ENCODE peak calls at places on chromosomes 13 and 19, in five cellular contexts. One of them, this sample, is unnamed.
A peak's percentile ranks its signal among the peaks of the same experiment; 100 is the strongest.

GRCh38 chr19:17966497-17967257 is at the start of gene KCNN1:
- ATAC-seq in upper lobe of left lung: no peak
- ATAC-seq in HCT116: peak; percentile 52
- ATAC-seq in HepG2: no peak
- ATAC-seq in K562: peak; percentile 74
- ATAC-seq in this sample: peak; percentile 61

GRCh38 chr13:109254271-109254670 is 532.1 kb downstream of the IRS2 start:
- ATAC-seq in HCT116: peak; percentile 41
- ATAC-seq in K562: no peak
- ATAC-seq in upper lobe of left lung: no peak
- ATAC-seq in HepG2: no peak
- ATAC-seq in this sample: no peak

GRCh38 chr19:30154410-30154809 is 212.4 kb downstream of the URI1 start:
- ATAC-seq in upper lobe of left lung: no peak
- ATAC-seq in HepG2: no peak
- ATAC-seq in K562: no peak
- ATAC-seq in HCT116: no peak
- ATAC-seq in this sample: no peak

GRCh38 chr13:79541426-79542049 is 60.6 kb downstream of the NDFIP2 start:
- ATAC-seq in K562: peak; percentile 54
- ATAC-seq in upper lobe of left lung: no peak
- ATAC-seq in HepG2: peak; percentile 53
- ATAC-seq in HCT116: peak; percentile 73
- ATAC-seq in this sample: no peak

GRCh38 chr19:40502647-40503046 is 35.8 kb downstream of the SPTBN4 start:
- ATAC-seq in HepG2: peak; percentile 92
- ATAC-seq in HCT116: peak; percentile 99
- ATAC-seq in upper lobe of left lung: no peak
- ATAC-seq in K562: peak; percentile 64
- ATAC-seq in this sample: no peak

GRCh38 chr19:14511245-14511625 is 7.0 kb downstream of the DNAJB1 start:
- ATAC-seq in HCT116: no peak
- ATAC-seq in HepG2: no peak
- ATAC-seq in upper lobe of left lung: no peak
- ATAC-seq in K562: no peak
- ATAC-seq in this sample: no peak

GRCh38 chr13:100454876-100455275 is 133.7 kb downstream of the GGACT start:
- ATAC-seq in HepG2: no peak
- ATAC-seq in HCT116: peak; percentile 89
- ATAC-seq in K562: no peak
- ATAC-seq in upper lobe of left lung: no peak
- ATAC-seq in this sample: no peak

GRCh38 chr13:33303885-33304284 is 18.3 kb upstream of the STARD13 start:
- ATAC-seq in HCT116: no peak
- ATAC-seq in upper lobe of left lung: no peak
- ATAC-seq in HepG2: no peak
- ATAC-seq in K562: no peak
- ATAC-seq in this sample: no peak

GRCh38 chr13:98368019-98368418 is 190.9 kb upstream of the RNF113B start:
- ATAC-seq in K562: no peak
- ATAC-seq in HCT116: no peak
- ATAC-seq in HepG2: no peak
- ATAC-seq in upper lobe of left lung: no peak
- ATAC-seq in this sample: no peak

GRCh38 chr13:50871405-50871804 is 27.9 kb upstream of the DLEU7 start:
- ATAC-seq in upper lobe of left lung: no peak
- ATAC-seq in K562: no peak
- ATAC-seq in HCT116: no peak
- ATAC-seq in HepG2: no peak
- ATAC-seq in this sample: no peak

DNA sequence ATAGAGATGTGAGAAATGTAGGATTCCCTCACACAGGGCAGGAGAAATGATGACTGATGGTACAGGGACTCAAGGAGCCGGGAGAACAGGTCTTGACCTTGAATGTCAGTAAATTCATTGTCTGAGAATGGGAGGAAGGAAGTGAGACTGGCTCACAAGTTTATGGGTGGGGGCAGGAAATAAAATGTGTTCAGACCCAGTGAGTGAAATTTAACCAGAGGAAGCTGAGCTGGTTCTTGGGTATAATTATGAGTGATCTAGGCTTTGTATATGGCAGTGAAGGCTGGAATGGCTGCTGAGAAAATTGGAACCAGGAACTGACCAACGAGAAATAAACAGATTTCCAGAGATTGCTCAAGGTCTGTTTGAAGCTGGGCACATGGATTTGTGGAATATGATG is 6.3 kb upstream of the IGSF23 start:
- ATAC-seq in upper lobe of left lung: no peak
- ATAC-seq in HCT116: no peak
- ATAC-seq in HepG2: no peak
- ATAC-seq in K562: no peak
- ATAC-seq in this sample: peak; percentile 50
- TF ChIP-seq POLR2AphosphoS5 in upper lobe of left lung: peak; percentile 64
- TF ChIP-seq POLR2AphosphoS5 in HCT116: no peak
- TF ChIP-seq POLR2AphosphoS5 in HepG2: no peak
- TF ChIP-seq POLR2AphosphoS5 in K562: no peak
- TF ChIP-seq POLR2AphosphoS5 in this sample: peak; percentile 33

DNA sequence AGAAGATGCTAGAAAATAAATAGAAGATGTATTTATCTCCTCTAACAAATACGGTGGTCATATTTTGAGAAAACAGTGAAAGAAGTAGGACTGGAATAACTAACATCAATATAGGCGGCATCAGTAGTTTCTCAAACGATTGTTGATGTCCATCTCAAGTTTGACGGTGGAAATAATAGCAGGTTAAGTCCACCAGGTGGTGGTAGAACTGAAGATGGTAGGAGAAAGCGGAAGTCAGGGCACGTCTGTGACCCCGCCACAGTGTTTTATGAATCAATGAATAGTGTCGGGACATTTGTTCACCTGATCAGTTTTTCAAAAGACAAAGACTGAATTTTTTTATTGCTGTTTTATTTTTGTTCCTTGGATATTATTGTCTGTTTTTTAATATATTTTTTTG is 706.4 kb upstream of the SLC10A2 start:
- ATAC-seq in upper lobe of left lung: no peak
- ATAC-seq in K562: no peak
- ATAC-seq in HepG2: peak; percentile 37
- ATAC-seq in HCT116: no peak
- ATAC-seq in this sample: no peak
- TF ChIP-seq CTCF in upper lobe of left lung: no peak
- TF ChIP-seq CTCF in K562: peak; percentile 5
- TF ChIP-seq CTCF in HepG2: no peak
- TF ChIP-seq CTCF in HCT116: peak; percentile 43
- TF ChIP-seq CTCF in this sample: no peak

GRCh38 chr13:110305949-110306339 is 1.0 kb downstream of the COL4A1 start:
- ATAC-seq in HepG2: no peak
- ATAC-seq in K562: no peak
- ATAC-seq in HCT116: no peak
- ATAC-seq in upper lobe of left lung: no peak
- ATAC-seq in this sample: no peak

GRCh38 chr13:110306340-110306959 is 507 bp downstream of the COL4A1 start:
- ATAC-seq in K562: no peak
- ATAC-seq in HCT116: no peak
- ATAC-seq in HepG2: no peak
- ATAC-seq in upper lobe of left lung: no peak
- ATAC-seq in this sample: no peak

GRCh38 chr13:110304256-110304655 is 2.7 kb downstream of the COL4A1 start:
- ATAC-seq in upper lobe of left lung: no peak
- ATAC-seq in HCT116: no peak
- ATAC-seq in HepG2: no peak
- ATAC-seq in K562: no peak
- ATAC-seq in this sample: no peak

GRCh38 chr13:110305001-110305400 is 2.0 kb downstream of the COL4A1 start:
- ATAC-seq in HepG2: no peak
- ATAC-seq in upper lobe of left lung: no peak
- ATAC-seq in HCT116: no peak
- ATAC-seq in K562: no peak
- ATAC-seq in this sample: no peak

GRCh38 chr13:110305544-110305943 is 1.4 kb downstream of the COL4A1 start:
- ATAC-seq in HepG2: no peak
- ATAC-seq in HCT116: no peak
- ATAC-seq in upper lobe of left lung: no peak
- ATAC-seq in K562: no peak
- ATAC-seq in this sample: no peak
- TF ChIP-seq POLR2A in HepG2: no peak
- TF ChIP-seq POLR2A in HCT116: no peak
- TF ChIP-seq POLR2A in upper lobe of left lung: no peak
- TF ChIP-seq POLR2A in K562: no peak
- TF ChIP-seq POLR2A in this sample: no peak

DNA sequence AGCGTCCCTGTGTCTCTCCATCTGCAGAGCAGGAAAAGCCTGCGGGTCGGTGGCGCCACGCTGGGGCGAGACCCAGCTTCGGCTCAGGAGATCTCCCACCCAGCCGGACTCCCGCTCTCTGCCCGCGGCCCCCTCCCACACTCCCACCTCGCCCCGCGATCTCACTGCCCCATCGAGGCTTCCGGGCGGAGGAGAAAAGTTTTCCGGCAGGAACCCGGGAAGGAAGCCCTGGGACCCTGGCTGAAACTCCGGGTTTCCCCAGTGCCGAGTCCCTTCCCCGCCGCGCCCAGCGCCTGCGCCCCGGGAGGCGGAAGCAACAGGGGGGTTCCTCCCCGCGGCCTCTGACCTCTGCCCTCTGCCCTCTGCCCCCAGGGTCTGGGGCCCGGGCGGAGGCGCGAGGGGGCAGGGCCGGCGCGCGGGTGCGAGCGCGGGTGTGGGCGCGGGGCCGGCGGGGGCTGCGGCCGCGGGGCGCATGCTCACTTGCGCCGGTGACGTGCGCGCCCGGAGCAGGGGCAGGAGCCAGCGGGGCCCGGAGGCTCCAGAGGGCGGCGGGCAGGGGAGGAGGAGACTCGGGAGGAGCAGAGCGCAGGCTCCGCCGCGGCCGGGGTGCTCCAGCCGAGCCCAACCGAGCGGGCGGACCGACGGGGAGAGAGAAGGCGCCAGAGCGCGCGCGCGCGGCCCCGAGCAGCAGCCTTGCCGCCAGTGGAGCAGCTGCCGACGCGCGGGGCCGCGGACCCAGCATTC is at the start of gene ATP11A:
- ATAC-seq in K562: peak; percentile 87
- ATAC-seq in HCT116: peak; percentile 94
- ATAC-seq in upper lobe of left lung: peak; percentile 74
- ATAC-seq in HepG2: peak; percentile 74
- ATAC-seq in this sample: peak; percentile 97
- TF ChIP-seq POLR2AphosphoS5 in K562: no peak
- TF ChIP-seq POLR2AphosphoS5 in HCT116: peak; percentile 88
- TF ChIP-seq POLR2AphosphoS5 in upper lobe of left lung: peak; percentile 94
- TF ChIP-seq POLR2AphosphoS5 in HepG2: peak; percentile 70
- TF ChIP-seq POLR2AphosphoS5 in this sample: peak; percentile 89

GRCh38 chr19:37909661-37910199 is 2.7 kb downstream of the SIPA1L3 start:
- ATAC-seq in HepG2: no peak
- ATAC-seq in upper lobe of left lung: no peak
- ATAC-seq in HCT116: no peak
- ATAC-seq in K562: no peak
- ATAC-seq in this sample: no peak

GRCh38 chr19:37907735-37908066 is 693 bp downstream of the SIPA1L3 start:
- ATAC-seq in upper lobe of left lung: no peak
- ATAC-seq in HepG2: no peak
- ATAC-seq in HCT116: no peak
- ATAC-seq in K562: no peak
- ATAC-seq in this sample: no peak

GRCh38 chr19:37905936-37906867 is at the start of gene WDR87:
- ATAC-seq in HepG2: peak; percentile 62
- ATAC-seq in HCT116: peak; percentile 38
- ATAC-seq in K562: peak; percentile 12
- ATAC-seq in upper lobe of left lung: peak; percentile 38
- ATAC-seq in this sample: no peak

GRCh38 chr19:37903096-37903495 is 3.3 kb downstream of the WDR87 start:
- ATAC-seq in HCT116: no peak
- ATAC-seq in upper lobe of left lung: no peak
- ATAC-seq in K562: no peak
- ATAC-seq in HepG2: no peak
- ATAC-seq in this sample: no peak

GRCh38 chr19:37906868-37907734 is at the start of gene SIPA1L3:
- ATAC-seq in K562: peak; percentile 99
- ATAC-seq in HCT116: peak; percentile 92
- ATAC-seq in upper lobe of left lung: peak; percentile 98
- ATAC-seq in HepG2: peak; percentile 97
- ATAC-seq in this sample: peak; percentile 99
- TF ChIP-seq CTCF in K562: no peak
- TF ChIP-seq CTCF in HCT116: no peak
- TF ChIP-seq CTCF in upper lobe of left lung: peak; percentile 26
- TF ChIP-seq CTCF in HepG2: peak; percentile 23
- TF ChIP-seq CTCF in this sample: no peak

This sample was measured in gastroesophageal sphincter.